ENCODE peak calls at places on chromosomes 3 and 15, in five cellular contexts. S, W, T, Q and N are unnamed samples.
A peak's percentile ranks its signal among the peaks of the same experiment; 100 is the strongest.

GRCh38 chr15:100029868-100030479 is 296.7 kb upstream of the LYSMD4 start:
- DNase-seq in S (peak; percentile 58), Q (no peak), W (no peak), T (no peak), N (no peak)

GRCh38 chr15:89059006-89059405 is 29.2 kb upstream of the ABHD2 start:
- DNase-seq in Q (no peak), S (peak; percentile 53), T (no peak), W (no peak), N (no peak)

GRCh38 chr3:139934557-139935070 is 371 bp upstream of the CLSTN2 start:
- DNase-seq in T (peak; percentile 36), W (peak; percentile 90), Q (no peak), S (peak; percentile 86), N (no peak)

GRCh38 chr3:156507285-156507684 is 47.6 kb downstream of the SSR3 start:
- DNase-seq in S (no peak), T (no peak), Q (peak; percentile 34), W (no peak), N (no peak)

GRCh38 chr3:180018588-180018987 is 18.1 kb downstream of the PEX5L start:
- DNase-seq in T (peak; percentile 25), Q (no peak), S (no peak), W (peak; percentile 13), N (no peak)

GRCh38 chr15:67828379-67828968 is 3.2 kb downstream of the SKOR1 start:
- DNase-seq in W (no peak), S (no peak), Q (no peak), T (no peak), N (no peak)

GRCh38 chr3:23183731-23184130 is 19.4 kb upstream of the UBE2E2 start:
- DNase-seq in Q (peak; percentile 67), T (no peak), S (no peak), W (peak; percentile 77), N (no peak)

GRCh38 chr3:188067932-188068331 is 86.0 kb upstream of the LPP start:
- DNase-seq in T (no peak), Q (peak; percentile 84), W (no peak), S (no peak), N (no peak)

GRCh38 chr3:105868450-105868744 is 415 bp downstream of the CBLB start:
- DNase-seq in S (peak; percentile 91), W (peak; percentile 78), T (peak; percentile 27), Q (peak; percentile 63), N (no peak)

GRCh38 chr3:163785693-163786092 is 1292.6 kb downstream of the SI start:
- DNase-seq in Q (no peak), T (no peak), S (no peak), W (peak; percentile 55), N (no peak)

GRCh38 chr3:101388706-101389105 is 68.3 kb upstream of the IMPG2 start:
- DNase-seq in S (no peak), T (no peak), W (no peak), Q (no peak), N (no peak)

GRCh38 chr15:45338417-45338816 is 39.9 kb downstream of the GATM start:
- DNase-seq in W (no peak), T (no peak), S (no peak), Q (no peak), N (no peak)

GRCh38 chr3:7813412-7813811 is 688.2 kb upstream of the LMCD1 start:
- DNase-seq in W (no peak), Q (no peak), T (no peak), S (no peak), N (no peak)

GRCh38 chr3:152466784-152467183 is 198.1 kb downstream of the MBNL1 start:
- DNase-seq in S (no peak), W (peak; percentile 30), Q (peak; percentile 55), T (no peak), N (no peak)

GRCh38 chr3:84109911-84110310 is 848.9 kb upstream of the CADM2 start:
- DNase-seq in T (no peak), S (no peak), Q (no peak), W (no peak), N (no peak)